ENCODE peak calls at places on chromosomes 16 and 17, in five cellular contexts. K is aorta, Z is stomach, L is cardiac muscle cell, P is uterus. Q is an unnamed sample.
A peak's percentile ranks its signal among the peaks of the same experiment; 100 is the strongest.

GRCh38 chr17:76405607-76405966 is 21.2 kb downstream of the SPHK1 start:
- DNase-seq in L (no peak), P (no peak), K (peak; percentile 54), Z (no peak), Q (peak; percentile 14)

GRCh38 chr17:49850772-49851386 is 3.0 kb upstream of the TAC4 start:
- DNase-seq in Z (no peak), L (peak; percentile 37), P (no peak), K (no peak), Q (no peak)

GRCh38 chr16:29852654-29853053 is 10.4 kb downstream of the CDIPT start:
- DNase-seq in L (no peak), P (no peak), Z (no peak), K (no peak), Q (no peak)

GRCh38 chr17:4572131-4572530 is 11.8 kb upstream of the GGT6 start:
- DNase-seq in L (no peak), P (no peak), K (no peak), Z (no peak), Q (no peak)

GRCh38 chr16:80615751-80616150 is 75.0 kb downstream of the DYNLRB2 start:
- DNase-seq in Z (no peak), P (no peak), K (no peak), L (no peak), Q (no peak)

GRCh38 chr16:85428168-85428898 is 184.8 kb upstream of the GSE1 start:
- DNase-seq in K (peak; percentile 83), L (no peak), P (peak; percentile 33), Z (peak; percentile 72), Q (peak; percentile 35)

GRCh38 chr16:24701521-24701951 is 27.9 kb upstream of the TNRC6A start:
- DNase-seq in L (no peak), P (peak; percentile 32), K (no peak), Z (no peak), Q (no peak)

GRCh38 chr16:67748791-67749282 is 29.7 kb upstream of the GFOD2 start:
- DNase-seq in K (no peak), P (no peak), Z (no peak), L (no peak), Q (no peak)

GRCh38 chr16:53282975-53283946 is 151.0 kb upstream of the RBL2 start:
- DNase-seq in Z (no peak), P (no peak), K (no peak), L (peak; percentile 10), Q (no peak)

GRCh38 chr16:88531931-88532433 is 38.2 kb upstream of the ZC3H18 start:
- DNase-seq in K (no peak), P (no peak), L (no peak), Z (no peak), Q (no peak)

GRCh38 chr16:87465306-87465705 is 27.5 kb downstream of the ZCCHC14 start:
- DNase-seq in K (peak; percentile 89), Z (peak; percentile 90), P (peak; percentile 80), L (no peak), Q (peak; percentile 71)

DNA sequence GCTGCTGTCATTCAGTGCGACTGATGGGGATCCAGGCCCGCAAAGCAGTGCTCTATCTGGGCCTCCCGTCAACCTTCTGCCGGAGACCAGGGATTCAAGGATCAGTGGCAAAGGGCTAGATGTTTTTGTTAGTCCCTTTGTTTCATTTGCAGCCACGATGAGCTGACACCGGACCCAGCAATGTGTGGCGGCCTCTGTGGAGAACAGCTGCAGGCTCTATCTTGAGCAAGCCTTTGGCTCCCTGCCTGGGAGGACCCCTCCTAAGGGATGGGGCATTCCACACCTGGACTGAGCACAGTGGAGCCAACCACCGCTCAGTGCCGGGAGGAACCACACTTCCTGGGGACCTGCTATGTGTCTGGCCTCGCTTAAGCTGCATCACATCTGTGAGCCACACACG is 215.8 kb downstream of the RBFOX3 start:
- DNase-seq in Z (no peak), L (no peak), K (no peak), P (no peak), Q (no peak)
- H3K27me3 ChIP-seq in Z (peaks cover 90% of the 10 kb centered on the region), L (peaks cover 74% of the 10 kb centered on the region), K (no peaks in the 10 kb centered on the region), P (no peaks in the 10 kb centered on the region), Q (peaks cover 99% of the 10 kb centered on the region)

GRCh38 chr17:48645639-48646182 is 19.6 kb upstream of the HOXB9 start:
- DNase-seq in P (no peak), K (no peak), L (no peak), Z (no peak), Q (no peak)
- H3K4me3 ChIP-seq in P (no peak overlapping the region), K (no peak overlapping the region), L (no peak overlapping the region), Z (peak overlapping the region; percentile 48), Q (no peak overlapping the region)

DNA sequence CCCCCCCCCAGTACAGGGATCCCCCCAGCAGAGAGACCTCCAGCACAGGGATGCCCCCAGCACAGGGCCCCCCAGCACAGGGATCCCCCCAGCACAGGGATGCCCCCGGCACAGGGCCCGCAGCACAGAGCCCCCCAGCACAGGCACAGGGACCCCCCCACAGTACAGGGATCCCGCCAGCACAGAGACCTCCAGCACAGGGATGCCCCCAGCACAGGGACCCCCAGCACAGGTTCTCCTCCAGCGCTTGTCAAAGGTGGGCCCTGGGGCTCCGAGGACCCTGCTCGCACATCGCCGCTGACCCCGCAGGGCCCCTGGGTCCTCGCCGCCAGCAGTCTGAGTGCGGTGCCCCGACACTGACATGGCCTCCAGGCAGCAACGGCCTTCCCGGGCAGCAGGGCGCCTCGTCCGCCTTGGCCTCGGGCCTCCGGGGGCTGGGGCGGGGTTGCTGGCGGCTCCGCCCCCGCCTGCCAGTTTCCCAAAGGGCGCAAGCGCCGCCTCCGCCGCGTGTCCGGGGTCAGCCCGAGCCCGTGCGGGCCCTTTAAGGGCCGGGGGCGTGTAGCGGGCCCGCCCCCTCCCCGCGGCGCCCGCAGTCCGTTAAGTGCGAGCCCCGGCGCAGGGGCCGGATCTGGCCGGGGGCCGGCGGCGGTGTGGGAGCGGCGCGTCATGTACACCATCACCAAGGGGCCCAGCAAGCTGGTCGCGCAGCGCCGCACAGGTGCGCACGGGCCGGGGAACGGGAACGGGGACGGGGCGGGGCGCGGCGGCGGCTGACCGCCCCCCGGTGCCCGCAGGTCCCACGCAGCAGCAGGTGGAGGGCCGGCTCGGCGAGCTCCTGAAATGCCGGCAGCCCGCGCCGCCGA is at the start of gene MCRIP2:
- DNase-seq in K (peak; percentile 93), Z (peak; percentile 92), L (peak; percentile 96), P (peak; percentile 75), Q (peak; percentile 89)
- H3K4me1 ChIP-seq in K (no peaks in the 10 kb centered on the region), Z (peaks cover 64% of the 10 kb centered on the region), L (peaks cover 23% of the 10 kb centered on the region), P (peaks cover 6% of the 10 kb centered on the region), Q (peaks cover 70% of the 10 kb centered on the region)

GRCh38 chr16:3035972-3036725 is 595 bp downstream of the BICDL2 start:
- DNase-seq in Z (peak; percentile 79), P (no peak), K (no peak), L (no peak), Q (no peak)
- H3K27me3 ChIP-seq in Z (peaks cover 63% of the 10 kb centered on the region), P (peaks cover 34% of the 10 kb centered on the region), K (peaks cover 1% of the 10 kb centered on the region), L (peaks cover 86% of the 10 kb centered on the region), Q (peaks cover 95% of the 10 kb centered on the region)

Q was measured in left ventricle myocardium inferior.